ENCODE peak calls at places on chromosomes 5 and 9, in four cellular contexts. I is HepG2, A is K562, U is GM12878. J is an unnamed sample.

GRCh38 chr9:136364942-136365774 is 1.6 kb upstream of the DNLZ start:
- DNase-seq in I (no peak), A (peak), U (no peak), J (no peak)

GRCh38 chr5:101390317-101390908 is 487.3 kb upstream of the ST8SIA4 start:
- DNase-seq in I (peak), A (peak), U (peak), J (peak)

GRCh38 chr5:72951850-72952468 is 3.9 kb upstream of the FCHO2 start:
- DNase-seq in I (no peak), A (no peak), U (no peak), J (no peak)

GRCh38 chr9:129058965-129059795 is 21.7 kb upstream of the DOLPP1 start:
- DNase-seq in I (peak), A (peak), U (no peak), J (no peak)

GRCh38 chr9:114501786-114502682 is 3.2 kb downstream of the WHRN start:
- DNase-seq in I (peak), A (peak), U (no peak), J (peak)

GRCh38 chr5:157266286-157267007 is 524 bp downstream of the CYFIP2 start:
- DNase-seq in I (no peak), A (no peak), U (no peak), J (peak)

GRCh38 chr5:97534166-97534565 is 351.1 kb upstream of the RIOK2 start:
- DNase-seq in I (peak), A (peak), U (no peak), J (peak)

GRCh38 chr5:179273074-179273435 is 72.2 kb downstream of the ADAMTS2 start:
- DNase-seq in I (no peak), A (no peak), U (no peak), J (no peak)

GRCh38 chr5:150329881-150330876 is 27.3 kb upstream of the TCOF1 start:
- DNase-seq in I (no peak), A (no peak), U (no peak), J (no peak)

GRCh38 chr5:99019812-99020697 is 91.2 kb upstream of the CHD1 start:
- DNase-seq in I (peak), A (no peak), U (no peak), J (no peak)

GRCh38 chr9:137550958-137551655 is 572 bp upstream of the MRPL41 start:
- DNase-seq in I (peak), A (peak), U (no peak), J (peak)

GRCh38 chr5:125113328-125113727 is 366.9 kb upstream of the ZNF608 start:
- DNase-seq in I (no peak), A (no peak), U (peak), J (no peak)

GRCh38 chr9:16031486-16031885 is 478.6 kb downstream of the CCDC171 start:
- DNase-seq in I (no peak), A (no peak), U (no peak), J (peak)

GRCh38 chr5:82004511-82004910 is 32.7 kb downstream of the ATG10 start:
- DNase-seq in I (no peak), A (no peak), U (no peak), J (no peak)

GRCh38 chr5:170534177-170534576 is 30.4 kb downstream of the KCNIP1 start:
- DNase-seq in I (no peak), A (no peak), U (no peak), J (peak)

GRCh38 chr5:163504091-163504931 is 1.1 kb upstream of the MAT2B start:
- DNase-seq in I (peak), A (peak), U (no peak), J (peak)

GRCh38 chr5:165457854-165458481 is 1952.5 kb downstream of the MAT2B start:
- DNase-seq in I (no peak), A (no peak), U (no peak), J (peak)

GRCh38 chr9:13244190-13244589 is 35.3 kb downstream of the MPDZ start:
- DNase-seq in I (no peak), A (no peak), U (no peak), J (no peak)

GRCh38 chr5:133032852-133033742 is 6.7 kb upstream of the ZCCHC10 start:
- DNase-seq in I (peak), A (peak), U (no peak), J (peak)

GRCh38 chr9:87713278-87713989 is 12.5 kb upstream of the CTSL start:
- DNase-seq in I (peak), A (peak), U (no peak), J (peak)

GRCh38 chr9:84669293-84670105 is at the start of gene NTRK2:
- DNase-seq in I (no peak), A (no peak), U (no peak), J (peak)

GRCh38 chr5:139543423-139543991 is 17.6 kb upstream of the UBE2D2 start:
- DNase-seq in I (no peak), A (peak), U (no peak), J (peak)

GRCh38 chr5:112024769-112025168 is 267.8 kb upstream of the NREP start:
- DNase-seq in I (no peak), A (no peak), U (no peak), J (no peak)

GRCh38 chr5:93294184-93294583 is 286.8 kb downstream of the NR2F1-AS1 start:
- DNase-seq in I (no peak), A (no peak), U (no peak), J (no peak)

GRCh38 chr5:55546991-55547390 is 12.2 kb upstream of the PLPP1 start:
- DNase-seq in I (peak), A (no peak), U (no peak), J (no peak)

GRCh38 chr5:103286622-103287021 is 28.1 kb downstream of the MACIR start:
- DNase-seq in I (no peak), A (no peak), U (no peak), J (no peak)

GRCh38 chr5:75355236-75355635 is 18.2 kb downstream of the HMGCR start:
- DNase-seq in I (no peak), A (no peak), U (no peak), J (no peak)

GRCh38 chr5:116372931-116373597 is 201.6 kb downstream of the SEMA6A start:
- DNase-seq in I (no peak), A (no peak), U (peak), J (no peak)

GRCh38 chr5:90168399-90168798 is 241.2 kb downstream of the CETN3 start:
- DNase-seq in I (no peak), A (no peak), U (no peak), J (no peak)

GRCh38 chr5:90173299-90174030 is 236.1 kb downstream of the CETN3 start:
- DNase-seq in I (no peak), A (no peak), U (no peak), J (no peak)

GRCh38 chr5:90166816-90167215 is 242.7 kb downstream of the CETN3 start:
- DNase-seq in I (no peak), A (no peak), U (no peak), J (no peak)

GRCh38 chr5:90169078-90169477 is 240.5 kb downstream of the CETN3 start:
- DNase-seq in I (no peak), A (no peak), U (no peak), J (no peak)

DNA sequence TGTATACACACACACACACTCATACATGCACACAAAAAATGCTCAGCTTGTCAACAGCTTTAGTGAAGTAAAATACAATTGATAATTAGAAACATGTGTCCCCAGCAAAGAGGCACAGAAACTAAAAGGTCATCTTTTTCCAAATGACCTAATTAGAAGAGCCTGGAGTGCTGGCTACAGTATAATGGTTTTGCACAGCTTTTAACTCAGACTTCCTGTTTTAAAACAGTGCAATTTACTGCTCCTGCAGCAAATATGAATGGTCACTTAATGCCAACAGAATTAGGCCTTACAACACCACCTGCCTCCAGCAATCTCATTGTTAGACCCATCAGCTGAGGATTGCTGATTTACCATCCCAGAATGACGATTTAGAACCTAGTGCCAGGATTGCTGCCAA is 239.3 kb downstream of the CETN3 start:
- DNase-seq in I (no peak), A (no peak), U (no peak), J (no peak)
- TF ChIP-seq POLR2AphosphoS5 in I (no peak), A (no peak), U (no peak), J (no peak)

GRCh38 chr5:148976569-148977321 is 86.1 kb downstream of the SH3TC2 start:
- DNase-seq in I (no peak), A (no peak), U (no peak), J (peak)
- TF ChIP-seq JUNB in I (no peak), A (no peak), U (no peak), J (no peak)

DNA sequence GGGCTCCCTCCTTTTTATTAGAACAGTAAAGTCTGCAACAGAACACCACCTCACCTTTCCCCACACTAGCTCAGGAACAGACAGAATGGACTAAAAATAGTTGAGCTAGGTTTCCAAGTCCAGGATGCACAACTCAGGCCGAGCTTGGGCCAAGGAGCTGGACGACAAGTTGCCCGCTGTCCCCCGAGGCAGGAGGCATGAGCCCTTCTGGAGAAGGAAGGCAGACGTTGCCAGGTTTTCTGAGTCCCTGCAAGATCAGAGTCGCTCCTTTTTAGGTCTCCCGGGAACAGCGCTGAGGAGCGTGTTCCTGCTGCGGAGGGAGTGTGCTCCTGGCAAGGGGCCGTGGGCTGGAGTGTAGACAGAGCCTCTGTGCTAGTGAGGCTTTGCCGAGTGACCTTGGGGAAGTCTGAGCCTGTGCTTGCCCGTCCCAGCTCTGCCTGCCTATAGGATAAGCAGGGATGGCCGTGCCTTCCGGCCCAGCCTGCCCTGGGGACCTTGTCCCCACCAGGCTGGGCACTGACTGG is 121.6 kb downstream of the WNK2 start:
- DNase-seq in I (no peak), A (no peak), U (no peak), J (no peak)
- TF ChIP-seq CREB1 in I (no peak), A (no peak), U (no peak), J (no peak)

DNA sequence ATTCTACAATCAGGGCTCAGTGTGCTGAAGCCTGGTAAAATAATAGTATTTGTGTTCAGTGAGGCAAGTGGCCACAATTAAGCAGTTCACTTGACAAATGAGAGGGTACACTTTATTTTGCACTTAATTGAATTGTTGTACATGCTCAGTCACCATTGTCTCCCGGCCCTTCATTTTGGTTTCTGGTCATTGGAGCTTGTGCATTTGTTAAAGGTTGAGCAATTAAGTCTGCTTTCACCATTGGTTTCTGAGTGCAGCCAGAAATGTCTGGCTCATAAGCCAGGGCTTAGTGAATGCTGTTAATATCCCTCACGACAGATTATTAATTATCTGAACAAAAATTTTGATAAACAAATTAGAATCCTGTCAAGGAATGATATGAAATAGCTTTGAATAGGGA is 89.7 kb downstream of the PRDM6 start:
- DNase-seq in I (no peak), A (no peak), U (no peak), J (no peak)
- TF ChIP-seq POLR2AphosphoS5 in I (no peak), A (no peak), U (no peak), J (no peak)

DNA sequence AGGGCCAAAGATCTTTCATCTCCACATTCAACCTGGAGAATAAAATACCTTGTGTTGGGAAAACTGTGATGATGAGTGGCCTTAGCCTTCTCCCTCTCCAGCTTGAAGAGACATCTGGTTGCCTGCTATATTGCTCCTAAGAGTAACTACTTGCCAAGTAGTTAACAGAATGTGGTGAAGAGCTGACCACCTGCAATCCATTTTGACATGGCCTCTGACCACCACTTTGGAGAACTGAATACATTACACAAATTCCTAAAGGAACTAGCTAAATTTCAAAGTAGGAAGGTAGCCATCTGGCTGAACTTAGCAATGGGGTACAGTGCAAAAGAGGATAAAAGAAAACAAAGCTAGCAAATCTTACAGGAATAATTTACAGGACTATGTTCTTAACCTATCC is 7.2 kb downstream of the TBCA start:
- DNase-seq in I (no peak), A (no peak), U (no peak), J (no peak)
- TF ChIP-seq JUNB in I (no peak), A (no peak), U (no peak), J (no peak)

GRCh38 chr9:89591291-89592200 is 13.3 kb upstream of the GADD45G start:
- DNase-seq in I (no peak), A (no peak), U (no peak), J (no peak)

GRCh38 chr9:89590415-89590814 is 14.4 kb upstream of the GADD45G start:
- DNase-seq in I (no peak), A (no peak), U (no peak), J (no peak)

GRCh38 chr9:89592201-89592815 is 12.5 kb upstream of the GADD45G start:
- DNase-seq in I (no peak), A (no peak), U (no peak), J (no peak)

GRCh38 chr9:89592963-89593775 is 11.6 kb upstream of the GADD45G start:
- DNase-seq in I (peak), A (no peak), U (no peak), J (peak)

GRCh38 chr9:89588271-89588879 is 16.4 kb upstream of the GADD45G start:
- DNase-seq in I (no peak), A (no peak), U (no peak), J (no peak)
- TF ChIP-seq CREB1 in I (no peak), A (no peak), U (no peak), J (no peak)

DNA sequence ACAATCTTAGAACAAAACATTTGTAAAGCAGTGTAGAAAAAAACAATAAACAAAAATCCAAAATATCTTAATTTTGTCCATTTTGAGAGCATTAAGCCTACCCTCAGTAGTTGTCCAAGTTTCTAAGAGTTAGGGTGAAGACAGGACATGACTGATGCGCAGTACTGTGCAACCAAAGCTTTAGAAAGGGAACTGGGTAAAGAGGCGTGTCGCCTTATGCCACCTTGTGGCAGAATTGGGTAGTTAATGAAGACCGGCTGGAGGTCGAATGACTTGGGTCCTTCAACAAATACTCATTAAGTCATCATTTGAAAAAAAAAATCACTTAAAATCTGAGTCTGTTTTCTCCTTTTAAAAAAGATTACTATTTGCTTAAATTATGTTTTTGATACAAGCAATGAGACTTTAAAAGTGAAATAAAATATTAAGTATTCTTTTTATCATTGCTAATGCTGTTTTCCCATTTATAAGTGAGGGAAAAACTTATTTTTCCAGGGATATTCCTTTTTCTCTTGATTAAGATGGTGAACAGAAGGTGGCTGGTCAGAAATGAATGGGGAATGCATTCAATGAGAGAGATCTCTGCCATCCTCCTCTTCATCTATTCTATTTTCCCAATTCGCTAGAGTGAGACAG is 3.5 kb upstream of the RNF20 start:
- DNase-seq in I (peak), A (peak), U (peak), J (peak)
- TF ChIP-seq POLR2AphosphoS5 in I (no peak), A (no peak), U (no peak), J (no peak)

GRCh38 chr5:14182761-14183160 is 39.6 kb downstream of the TRIO start:
- DNase-seq in I (peak), A (no peak), U (no peak), J (no peak)
- TF ChIP-seq JUNB in I (no peak), A (no peak), U (no peak), J (no peak)

DNA sequence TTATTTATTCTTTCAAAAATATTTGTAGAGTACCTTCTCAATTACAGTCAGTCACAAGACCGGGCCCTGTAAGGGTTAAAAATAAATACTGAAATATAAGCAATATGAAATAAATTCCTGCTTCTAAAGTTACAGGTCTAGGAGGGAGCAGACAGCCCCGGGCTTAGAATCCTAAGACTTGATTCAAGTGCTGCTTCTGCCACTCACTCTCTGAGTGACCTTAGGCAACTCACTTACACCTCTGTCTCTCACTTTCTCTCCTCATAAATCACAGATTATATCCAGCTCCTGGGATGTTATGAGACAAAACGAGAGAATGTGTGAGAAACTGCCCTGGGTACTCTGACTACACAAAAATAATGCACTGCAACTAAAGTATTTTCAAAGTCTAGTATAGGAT is 101.9 kb downstream of the PDE4D start:
- DNase-seq in I (no peak), A (no peak), U (no peak), J (no peak)
- TF ChIP-seq CREB1 in I (no peak), A (no peak), U (no peak), J (no peak)

GRCh38 chr5:79133657-79134451 is 22.2 kb downstream of the BHMT start:
- DNase-seq in I (peak), A (peak), U (peak), J (peak)
- TF ChIP-seq POLR2AphosphoS5 in I (no peak), A (no peak), U (no peak), J (no peak)